ENCODE peak calls at places on chromosomes 16 and 17, in nine cellular contexts. R is A549, P is BJ, Z is adrenal gland, K is HFF-Myc, U is heart left ventricle, J is AG10803, A is IMR-90, B is DND-41. I is an unnamed sample.

GRCh38 chr16:50244140-50244503 is 22.2 kb upstream of the ADCY7 start:
- DNase-seq in U (no peak), R (no peak), B (no peak), K (no peak), P (no peak), Z (no peak), J (peak), A (peak), I (no peak)

GRCh38 chr17:64028874-64029464 is 8.5 kb upstream of the ICAM2 start:
- DNase-seq in K (no peak), U (peak), Z (peak), A (peak), P (no peak), J (peak), B (peak), R (peak), I (peak)

GRCh38 chr16:2912330-2913199 is 834 bp downstream of the FLYWCH1 start:
- DNase-seq in Z (peak), R (peak), A (peak), P (no peak), J (peak), U (peak), B (peak), K (no peak), I (peak)

GRCh38 chr17:51454456-51454978 is 194.2 kb downstream of the UTP18 start:
- DNase-seq in J (no peak), U (no peak), A (no peak), Z (no peak), B (no peak), R (no peak), K (no peak), P (no peak), I (no peak)

GRCh38 chr17:29257756-29258155 is 11.1 kb downstream of the CRYBA1 start:
- DNase-seq in K (no peak), Z (no peak), U (no peak), J (peak), P (no peak), R (no peak), B (no peak), A (peak), I (no peak)

GRCh38 chr17:27990100-27990499 is 52.4 kb upstream of the NLK start:
- DNase-seq in K (no peak), U (no peak), B (no peak), Z (no peak), J (no peak), P (no peak), R (no peak), A (no peak), I (no peak)

GRCh38 chr16:78183437-78183836 is 84.0 kb downstream of the WWOX start:
- DNase-seq in P (no peak), J (no peak), A (no peak), Z (no peak), B (no peak), R (no peak), K (no peak), U (no peak), I (no peak)

GRCh38 chr16:23464196-23464595 is 11.2 kb upstream of the COG7 start:
- DNase-seq in A (no peak), Z (no peak), P (no peak), B (no peak), K (no peak), U (no peak), J (no peak), R (no peak), I (no peak)

GRCh38 chr17:28001149-28001548 is 41.3 kb upstream of the NLK start:
- DNase-seq in A (no peak), J (no peak), B (no peak), Z (no peak), K (no peak), P (no peak), U (no peak), R (no peak), I (no peak)

GRCh38 chr17:62089296-62089695 is 24.2 kb upstream of the MED13 start:
- DNase-seq in B (no peak), J (no peak), K (no peak), P (no peak), Z (no peak), R (no peak), A (no peak), U (no peak), I (no peak)

GRCh38 chr16:75860654-75861053 is 134.4 kb upstream of the CPHXL start:
- DNase-seq in K (no peak), B (no peak), J (no peak), A (no peak), Z (peak), P (no peak), R (no peak), U (no peak), I (no peak)

GRCh38 chr17:30921544-30922196 is at the start of gene ADAP2:
- DNase-seq in A (no peak), Z (peak), P (no peak), B (no peak), U (peak), R (peak), K (no peak), J (no peak), I (peak)

GRCh38 chr17:81867952-81868673 is 3.0 kb downstream of the ARHGDIA start:
- DNase-seq in B (no peak), K (no peak), U (no peak), A (no peak), P (no peak), R (no peak), Z (no peak), J (peak), I (no peak)

GRCh38 chr17:79668344-79669250 is 57.7 kb upstream of the RBFOX3 start:
- DNase-seq in K (no peak), U (no peak), P (no peak), J (no peak), Z (no peak), B (no peak), A (no peak), R (no peak), I (peak)

GRCh38 chr17:45050680-45051059 is 762 bp downstream of the DCAKD start:
- DNase-seq in K (no peak), U (no peak), P (no peak), J (no peak), R (peak), Z (no peak), A (peak), B (peak), I (no peak)

GRCh38 chr17:42750730-42751356 is 6.0 kb upstream of the EZH1 start:
- DNase-seq in A (no peak), K (no peak), U (no peak), Z (no peak), R (no peak), P (no peak), B (no peak), J (no peak), I (no peak)

DNA sequence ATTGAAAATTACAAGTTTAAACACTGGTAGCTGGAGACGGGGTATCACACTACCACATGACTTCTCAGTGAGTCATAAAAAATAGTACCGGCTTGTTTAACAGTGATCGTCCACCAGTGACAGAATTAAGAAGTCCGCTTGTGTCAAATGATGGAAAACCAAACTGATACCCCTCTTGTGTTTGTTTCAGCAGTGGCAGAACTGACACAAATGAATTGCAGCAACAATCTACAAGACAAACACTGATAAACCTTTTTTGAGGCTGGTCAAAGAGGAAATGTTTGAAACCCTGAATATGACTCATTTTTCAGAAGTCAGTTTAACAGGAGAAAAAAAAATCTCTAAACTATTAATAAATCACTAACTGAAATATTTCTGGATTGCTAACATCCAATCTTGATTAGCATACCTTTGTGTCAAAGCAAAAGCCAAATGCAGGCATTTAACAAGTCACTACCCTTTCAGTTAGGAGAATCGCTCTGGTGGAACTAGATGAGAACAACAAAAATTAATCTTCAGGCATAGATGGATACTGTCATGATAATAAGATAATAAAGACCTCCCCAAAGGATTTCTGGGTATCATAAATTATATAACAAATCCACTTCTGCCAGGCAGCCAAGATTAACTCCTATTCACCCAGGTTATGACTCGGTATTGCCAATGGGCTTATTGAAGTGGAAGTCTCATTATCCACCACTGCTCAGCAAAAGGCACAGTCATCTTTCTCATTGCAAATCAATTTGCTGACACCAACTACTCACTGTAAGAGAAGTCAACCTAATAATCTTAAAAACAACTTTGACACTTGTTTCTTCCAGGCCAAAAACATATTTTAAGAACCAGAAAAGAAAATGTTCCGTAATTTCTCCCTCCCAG is 20.7 kb downstream of the DCUN1D3 start:
- DNase-seq in U (no peak), P (no peak), B (no peak), Z (no peak), A (peak), K (no peak), J (peak), R (peak), I (no peak)
- H3K4me3 ChIP-seq in U (no peak), P (no peak), B (no peak), Z (no peak), A (no peak), K (peak), J (no peak), R (no peak), I (no peak)

DNA sequence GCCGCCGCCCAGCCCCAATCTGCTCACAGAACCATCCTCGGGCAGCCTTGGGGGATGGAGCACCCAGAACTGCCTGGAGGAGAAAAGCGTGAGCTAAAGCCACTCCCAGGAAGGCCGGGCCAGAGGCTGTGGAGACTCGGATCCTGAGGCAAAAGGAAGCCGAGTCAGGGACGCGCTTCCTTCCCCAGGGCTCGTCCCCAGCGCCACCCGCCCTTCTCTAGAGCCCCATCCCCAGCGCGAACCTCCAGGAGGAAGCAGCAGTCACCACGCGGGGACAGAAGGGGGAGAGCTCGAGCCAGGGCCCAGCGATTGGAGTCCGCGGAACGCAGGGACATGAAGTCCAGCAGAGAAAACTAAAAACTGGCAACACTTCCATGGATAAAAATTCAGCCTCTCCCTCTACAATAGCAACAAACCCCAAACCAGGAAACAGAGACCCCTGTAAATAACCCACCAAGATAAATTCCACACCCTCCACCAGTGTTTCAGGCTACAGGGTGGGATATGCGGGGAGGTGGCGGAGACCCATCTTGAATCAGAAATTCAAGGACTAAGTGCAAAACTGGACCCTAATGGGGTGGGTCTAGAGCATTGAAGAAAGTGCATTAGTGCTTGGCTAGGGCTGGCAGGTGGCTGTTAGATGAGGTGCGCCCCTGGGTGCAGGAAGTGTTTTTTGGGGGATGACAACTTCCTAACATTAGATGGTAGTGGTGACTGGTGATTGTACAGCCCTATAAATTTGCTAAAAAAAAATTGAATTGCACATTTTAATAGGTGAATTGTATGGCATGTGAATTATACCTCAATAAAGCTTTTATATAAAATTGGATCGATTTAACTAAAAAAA is 116.1 kb upstream of the METRNL start:
- DNase-seq in A (peak), P (peak), B (no peak), R (no peak), K (peak), U (peak), Z (peak), J (peak), I (peak)
- H3K4me3 ChIP-seq in A (no peak), P (peak), B (no peak), R (no peak), K (no peak), U (peak), Z (no peak), J (peak), I (no peak)

DNA sequence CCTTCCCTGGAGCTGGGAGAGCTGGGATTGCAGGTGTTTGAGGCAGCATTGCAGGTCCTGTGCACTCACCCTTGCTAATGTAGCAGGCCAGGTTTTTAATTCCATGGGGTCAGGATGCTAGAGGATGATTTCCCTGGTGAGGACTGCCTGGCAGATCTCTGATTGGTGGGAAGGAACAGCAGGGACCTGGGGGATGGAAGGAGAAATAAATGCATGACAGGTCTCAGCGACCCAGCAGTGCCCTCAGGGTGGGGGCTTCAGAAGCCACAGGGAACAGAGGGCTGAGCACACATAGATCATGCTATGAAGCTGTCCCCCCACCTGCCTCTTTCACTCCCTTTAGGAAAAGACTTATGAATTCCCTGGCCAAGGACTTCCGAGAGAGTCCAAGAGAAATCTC is 255.5 kb upstream of the N4BP1 start:
- DNase-seq in J (no peak), A (no peak), Z (no peak), R (no peak), K (no peak), P (no peak), B (no peak), U (no peak), I (no peak)
- H3K4me3 ChIP-seq in J (no peak), A (no peak), Z (no peak), R (no peak), K (no peak), P (no peak), B (no peak), U (no peak), I (no peak)

GRCh38 chr16:4679156-4679853 is 14.1 kb upstream of the NUDT16L1 start:
- DNase-seq in K (no peak), J (no peak), R (no peak), A (no peak), P (no peak), U (no peak), Z (no peak), B (no peak), I (no peak)

GRCh38 chr16:4681471-4682083 is 11.8 kb upstream of the NUDT16L1 start:
- DNase-seq in U (no peak), J (no peak), R (no peak), K (no peak), A (no peak), Z (no peak), P (no peak), B (no peak), I (no peak)

GRCh38 chr16:4678596-4678995 is 14.8 kb upstream of the NUDT16L1 start:
- DNase-seq in K (no peak), U (no peak), Z (no peak), A (no peak), B (no peak), R (no peak), J (no peak), P (no peak), I (no peak)

GRCh38 chr16:4680673-4681470 is 12.5 kb upstream of the NUDT16L1 start:
- DNase-seq in Z (no peak), J (no peak), U (peak), B (no peak), P (no peak), R (no peak), K (no peak), A (no peak), I (no peak)

DNA sequence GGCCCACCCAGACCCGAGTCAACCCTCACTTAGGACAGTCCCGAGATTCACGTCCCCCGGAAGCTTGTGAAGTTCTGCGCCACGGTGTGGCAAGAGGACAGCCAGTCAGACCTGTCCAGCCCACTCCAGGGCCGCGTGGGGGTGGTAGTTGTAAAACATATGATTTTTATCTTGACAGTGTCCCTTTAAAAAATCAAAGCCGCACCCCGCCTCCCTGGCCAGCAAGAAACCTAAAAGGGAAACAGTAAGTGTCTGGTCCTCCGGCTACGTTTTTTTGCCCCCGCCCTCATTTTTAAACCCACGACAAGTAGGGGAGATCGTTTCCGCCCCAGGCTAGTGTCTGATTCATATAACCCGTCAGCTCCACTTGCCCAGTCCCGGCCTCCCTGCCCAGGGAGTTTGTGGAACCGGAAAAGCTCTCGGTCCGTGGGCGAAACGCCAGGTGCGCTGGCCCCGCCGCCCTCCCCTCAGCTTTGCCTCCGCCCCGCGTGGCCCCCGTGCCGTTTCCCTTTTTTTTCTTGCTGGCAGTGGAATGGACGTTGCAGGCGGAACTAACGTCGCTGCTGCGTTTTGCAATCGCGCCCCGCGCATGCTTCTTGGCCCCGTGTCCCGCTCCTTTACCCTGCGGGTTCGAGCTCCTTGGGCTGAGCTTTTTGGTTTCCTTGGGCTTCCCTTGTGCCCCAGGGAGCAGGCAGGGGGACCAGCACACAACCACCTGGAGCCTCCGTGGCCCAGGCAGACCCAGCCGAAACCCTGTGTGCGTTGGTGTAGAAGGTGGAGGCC is 13.3 kb upstream of the NUDT16L1 start:
- DNase-seq in K (no peak), R (no peak), P (no peak), J (no peak), Z (peak), B (no peak), A (peak), U (peak), I (peak)
- H3K4me3 ChIP-seq in K (no peak), R (no peak), P (no peak), J (no peak), Z (no peak), B (no peak), A (peak), U (peak), I (no peak)

GRCh38 chr17:47295037-47295873 is 28.5 kb upstream of the EFCAB13 start:
- DNase-seq in B (no peak), K (no peak), Z (no peak), R (no peak), P (no peak), J (no peak), A (no peak), U (no peak), I (no peak)
- H3K4me3 ChIP-seq in B (no peak), K (no peak), Z (no peak), R (no peak), P (no peak), J (no peak), A (no peak), U (no peak), I (no peak)